ENCODE peak calls at places on chromosomes 3 and 15, in seven cellular contexts. D is GM23338; U is heart right ventricle; P is GM23248; X is CD4-positive, CD25-positive, alpha-beta regulatory T cell; N is lung; Z is psoas muscle. R is an unnamed sample.

GRCh38 chr15:68561901-68562300 is 16.9 kb upstream of the CORO2B start:
- DNase-seq in N (no peak), X (no peak), P (no peak), U (no peak), D (no peak), Z (no peak), R (no peak)

GRCh38 chr15:80614711-80615360 is 80.3 kb upstream of the ABHD17C start:
- DNase-seq in D (no peak), X (no peak), Z (no peak), U (no peak), N (peak; percentile 9), P (no peak), R (no peak)

GRCh38 chr3:106518516-106518915 is 649.7 kb upstream of the CBLB start:
- DNase-seq in U (no peak), Z (no peak), X (no peak), P (peak; percentile 50), D (no peak), N (no peak), R (no peak)

GRCh38 chr3:16810593-16811367 is 74.0 kb upstream of the PLCL2 start:
- DNase-seq in P (no peak), X (no peak), U (no peak), D (peak; percentile 63), Z (no peak), N (no peak), R (no peak)

GRCh38 chr3:23113455-23114171 is 89.5 kb upstream of the UBE2E2 start:
- DNase-seq in X (no peak), N (no peak), Z (no peak), U (no peak), D (no peak), P (peak; percentile 71), R (no peak)

GRCh38 chr3:149375164-149375823 is 2.2 kb downstream of the TM4SF1 start:
- DNase-seq in U (no peak), X (no peak), P (no peak), N (no peak), Z (no peak), D (no peak), R (no peak)

GRCh38 chr3:42264399-42265058 is 1.5 kb downstream of the CCK start:
- DNase-seq in N (peak; percentile 38), Z (peak; percentile 73), U (no peak), D (peak; percentile 82), P (peak; percentile 83), X (no peak), R (no peak)

GRCh38 chr3:100159564-100160153 is 45.4 kb upstream of the FILIP1L start:
- DNase-seq in P (peak; percentile 88), Z (no peak), U (no peak), N (no peak), X (no peak), D (no peak), R (no peak)

GRCh38 chr15:84811828-84812227 is 5.3 kb upstream of the ALPK3 start:
- DNase-seq in D (no peak), U (no peak), P (no peak), N (no peak), X (no peak), Z (no peak), R (no peak)

GRCh38 chr3:67468511-67468910 is 185.9 kb downstream of the SUCLG2 start:
- DNase-seq in D (no peak), N (no peak), U (no peak), P (no peak), X (no peak), Z (no peak), R (no peak)

GRCh38 chr3:150078983-150079739 is 108.5 kb upstream of the PFN2 start:
- DNase-seq in U (no peak), Z (no peak), P (peak; percentile 97), N (no peak), X (no peak), D (no peak), R (no peak)

GRCh38 chr3:56826831-56827722 is 25.3 kb upstream of the ARHGEF3 start:
- DNase-seq in D (no peak), N (no peak), Z (no peak), X (no peak), P (peak; percentile 42), U (no peak), R (no peak)

GRCh38 chr3:69305011-69305410 is 80.9 kb downstream of the FRMD4B start:
- DNase-seq in Z (no peak), N (no peak), X (no peak), U (no peak), D (no peak), P (peak; percentile 45), R (no peak)

GRCh38 chr3:55013145-55013544 is 85.3 kb upstream of the LRTM1 start:
- DNase-seq in P (peak; percentile 51), D (peak; percentile 17), U (no peak), N (no peak), Z (no peak), X (no peak), R (peak; percentile 57)

GRCh38 chr15:85865070-85865684 is 70.5 kb upstream of the KLHL25 start:
- DNase-seq in X (no peak), P (peak; percentile 56), D (peak; percentile 94), U (peak; percentile 24), Z (no peak), N (no peak), R (peak; percentile 67)

GRCh38 chr3:127411083-127411727 is 123.4 kb upstream of the PRR20G start:
- DNase-seq in D (no peak), X (no peak), Z (peak; percentile 21), N (peak; percentile 26), P (no peak), U (no peak), R (no peak)

GRCh38 chr15:31157644-31158069 is 56.1 kb upstream of the TRPM1 start:
- DNase-seq in P (no peak), U (no peak), Z (no peak), D (no peak), X (no peak), N (no peak), R (no peak)

GRCh38 chr15:63909819-63910437 is 76.2 kb upstream of the HERC1 start:
- DNase-seq in D (no peak), N (no peak), U (no peak), X (no peak), Z (no peak), P (peak; percentile 80), R (no peak)

DNA sequence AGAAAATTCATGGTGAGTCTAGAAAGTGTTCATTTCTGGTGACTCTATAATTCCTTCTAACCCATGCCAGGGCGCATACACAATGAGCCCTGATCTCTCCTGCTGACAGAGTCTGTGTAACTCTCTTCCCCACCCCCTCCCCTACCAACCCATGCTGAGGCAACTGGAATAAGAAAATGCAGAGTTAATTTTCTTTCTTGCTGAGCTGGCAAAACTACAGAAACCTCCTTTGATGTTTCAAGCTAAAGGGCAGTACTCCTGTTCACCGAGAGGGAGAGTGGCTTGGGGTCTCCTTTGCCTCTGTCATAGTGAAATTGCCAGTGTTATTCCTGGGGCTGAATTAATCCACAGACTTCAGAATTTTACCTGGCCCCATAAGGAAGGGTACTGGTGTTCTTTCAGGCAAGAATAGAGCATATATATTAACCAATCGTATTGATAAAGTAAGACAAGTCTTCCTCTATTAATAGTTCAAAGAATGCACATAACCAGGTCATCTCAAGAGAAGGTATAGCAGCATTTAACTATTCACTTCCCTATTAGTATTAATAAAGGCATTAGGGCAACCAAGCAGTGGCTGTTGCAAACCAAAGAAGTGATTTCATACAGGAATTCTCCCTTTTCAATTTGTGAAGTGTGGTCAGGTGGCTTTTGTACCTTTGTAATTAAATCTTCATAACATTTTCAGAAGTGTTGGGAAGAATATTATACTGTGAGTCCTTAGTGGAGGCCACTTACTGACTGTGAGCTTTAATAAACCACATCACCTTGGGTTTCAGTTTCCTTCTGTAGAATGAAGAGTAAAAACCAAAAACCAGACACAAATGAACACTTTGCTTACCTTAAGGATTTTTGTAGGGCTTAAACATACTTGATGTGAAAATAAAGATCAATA is 4.1 kb downstream of the GAP43 start:
- DNase-seq in N (no peak), X (no peak), U (no peak), P (no peak), D (peak; percentile 43), Z (no peak), R (no peak)
- H3K4me3 ChIP-seq in N (no peak overlapping the region), X (no peak overlapping the region), U (no peak overlapping the region), P (no peak overlapping the region), D (peak overlapping the region; percentile 7), Z (no peak overlapping the region), R (no peak overlapping the region)

GRCh38 chr15:72168833-72169232 is 28.8 kb downstream of the GRAMD2A start:
- DNase-seq in Z (no peak), D (no peak), U (no peak), N (no peak), X (no peak), P (no peak), R (no peak)

GRCh38 chr15:72170691-72171090 is 26.9 kb downstream of the GRAMD2A start:
- DNase-seq in P (no peak), N (no peak), D (no peak), X (no peak), Z (no peak), U (no peak), R (no peak)

GRCh38 chr15:72168131-72168825 is 29.3 kb downstream of the GRAMD2A start:
- DNase-seq in N (no peak), U (peak; percentile 23), P (no peak), D (peak; percentile 20), X (no peak), Z (no peak), R (no peak)

GRCh38 chr15:72169921-72170611 is 27.5 kb downstream of the GRAMD2A start:
- DNase-seq in X (no peak), U (no peak), P (no peak), D (no peak), Z (no peak), N (no peak), R (no peak)

GRCh38 chr15:72169236-72169920 is 28.2 kb downstream of the GRAMD2A start:
- DNase-seq in N (no peak), U (no peak), Z (no peak), D (no peak), X (no peak), P (no peak), R (no peak)
- H3K27ac ChIP-seq in N (no peak overlapping the region), U (no peak overlapping the region), Z (no peak overlapping the region), D (no peak overlapping the region), X (no peak overlapping the region), P (no peak overlapping the region), R (no peak overlapping the region)

DNA sequence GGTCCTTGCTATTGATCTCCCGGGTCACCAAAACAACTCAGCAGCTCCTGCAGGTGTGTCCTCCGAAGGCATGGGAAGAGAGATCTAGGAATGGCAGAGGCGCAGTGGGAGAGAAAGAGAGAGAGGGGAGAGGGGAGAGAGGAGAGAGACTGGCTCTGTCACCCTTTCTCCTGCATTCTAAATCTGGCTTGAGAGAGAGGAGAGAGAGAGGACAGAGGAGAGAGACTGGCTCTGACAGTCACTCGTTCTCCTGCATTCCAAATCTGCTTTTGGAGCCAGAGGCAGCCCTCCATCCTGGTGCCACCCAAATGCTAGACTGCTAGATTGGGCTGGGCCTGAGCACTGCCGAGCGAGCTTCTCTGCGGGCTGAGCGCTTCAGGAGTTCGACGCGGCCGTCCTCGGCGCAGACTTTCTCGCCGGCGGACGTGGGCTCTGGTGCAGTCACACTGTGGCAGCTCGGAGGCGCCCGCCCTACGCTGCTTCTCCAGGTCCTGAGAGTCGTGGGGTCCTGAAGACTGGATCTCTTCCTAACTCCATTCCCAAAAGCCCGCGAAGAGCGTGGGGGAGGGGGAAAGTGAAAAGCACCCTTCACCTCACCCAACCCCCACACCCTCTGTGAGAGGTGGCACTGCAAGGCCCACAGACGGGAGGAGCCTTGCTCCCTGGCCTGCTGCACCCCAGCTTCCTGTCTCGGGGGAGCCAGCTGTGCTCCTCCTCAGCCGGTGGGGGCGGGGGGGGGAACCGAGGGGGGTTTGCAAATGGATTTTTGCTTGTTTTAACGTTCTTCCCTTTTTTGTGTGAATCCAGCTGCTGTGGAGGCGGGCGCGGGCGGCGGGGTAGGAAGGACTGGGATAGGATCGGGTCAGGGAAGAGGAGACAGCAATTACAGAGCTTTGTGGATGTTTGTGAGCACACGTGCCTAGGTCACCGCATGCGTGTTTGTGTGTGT is 222.3 kb downstream of the MEIS2 start:
- DNase-seq in U (peak; percentile 28), D (peak; percentile 63), P (no peak), Z (peak; percentile 40), N (no peak), X (no peak), R (peak; percentile 53)
- H3K27me3 ChIP-seq in U (peaks cover 17% of the 10 kb centered on the region), D (peaks cover 85% of the 10 kb centered on the region), P (peaks cover 9% of the 10 kb centered on the region), Z (peaks cover 9% of the 10 kb centered on the region), N (peaks cover 4% of the 10 kb centered on the region), X (peaks cover 52% of the 10 kb centered on the region), R (no peaks in the 10 kb centered on the region)

GRCh38 chr3:173894-174293 is 22.7 kb upstream of the CHL1 start:
- DNase-seq in D (no peak), P (no peak), U (no peak), Z (no peak), N (no peak), X (no peak), R (no peak)
- H3K4me3 ChIP-seq in D (no peak overlapping the region), P (no peak overlapping the region), U (no peak overlapping the region), Z (no peak overlapping the region), N (no peak overlapping the region), X (no peak overlapping the region), R (no peak overlapping the region)

R was measured in right cardiac atrium.